ENCODE peak calls at places on chromosomes 4 and X, in five cellular contexts. One of them, this sample, is unnamed.

GRCh38 chr4:167114416-167114971 is 119.8 kb downstream of the SPOCK3 start:
- DNase-seq in NCI-H2029: no peak
- DNase-seq in stimulated activated CD4-positive, alpha-beta T cell treated with anti-CD3 and anti-CD28 coated beads, Interleukin-4, amount 100 ng/mL, for 4 hours: no peak
- DNase-seq in K562: no peak
- DNase-seq in Ammon's horn: no peak
- DNase-seq in this sample: no peak

GRCh38 chrX:52821079-52821760 is 10.1 kb downstream of the XAGE5 start:
- DNase-seq in NCI-H2029: no peak
- DNase-seq in stimulated activated CD4-positive, alpha-beta T cell treated with anti-CD3 and anti-CD28 coated beads, Interleukin-4, amount 100 ng/mL, for 4 hours: no peak
- DNase-seq in K562: no peak
- DNase-seq in Ammon's horn: no peak
- DNase-seq in this sample: no peak

GRCh38 chr4:169398294-169398693 is 127.5 kb upstream of the SH3RF1 start:
- DNase-seq in NCI-H2029: no peak
- DNase-seq in stimulated activated CD4-positive, alpha-beta T cell treated with anti-CD3 and anti-CD28 coated beads, Interleukin-4, amount 100 ng/mL, for 4 hours: no peak
- DNase-seq in K562: no peak
- DNase-seq in Ammon's horn: no peak
- DNase-seq in this sample: no peak

GRCh38 chrX:42837747-42838146 is 59.8 kb upstream of the PPP1R2C start:
- DNase-seq in NCI-H2029: no peak
- DNase-seq in stimulated activated CD4-positive, alpha-beta T cell treated with anti-CD3 and anti-CD28 coated beads, Interleukin-4, amount 100 ng/mL, for 4 hours: no peak
- DNase-seq in K562: no peak
- DNase-seq in Ammon's horn: no peak
- DNase-seq in this sample: no peak

GRCh38 chr4:2363056-2363719 is 55.3 kb downstream of the ZFYVE28 start:
- DNase-seq in NCI-H2029: no peak
- DNase-seq in stimulated activated CD4-positive, alpha-beta T cell treated with anti-CD3 and anti-CD28 coated beads, Interleukin-4, amount 100 ng/mL, for 4 hours: no peak
- DNase-seq in K562: no peak
- DNase-seq in Ammon's horn: no peak
- DNase-seq in this sample: no peak

GRCh38 chr4:99378876-99379275 is 26.3 kb upstream of the ADH1C start:
- DNase-seq in NCI-H2029: no peak
- DNase-seq in stimulated activated CD4-positive, alpha-beta T cell treated with anti-CD3 and anti-CD28 coated beads, Interleukin-4, amount 100 ng/mL, for 4 hours: no peak
- DNase-seq in K562: no peak
- DNase-seq in Ammon's horn: no peak
- DNase-seq in this sample: no peak

GRCh38 chrX:14209034-14209433 is 179.3 kb upstream of the GEMIN8 start:
- DNase-seq in NCI-H2029: no peak
- DNase-seq in stimulated activated CD4-positive, alpha-beta T cell treated with anti-CD3 and anti-CD28 coated beads, Interleukin-4, amount 100 ng/mL, for 4 hours: no peak
- DNase-seq in K562: no peak
- DNase-seq in Ammon's horn: no peak
- DNase-seq in this sample: no peak

GRCh38 chr4:5923306-5923830 is 30.5 kb upstream of the CRMP1 start:
- DNase-seq in NCI-H2029: no peak
- DNase-seq in stimulated activated CD4-positive, alpha-beta T cell treated with anti-CD3 and anti-CD28 coated beads, Interleukin-4, amount 100 ng/mL, for 4 hours: no peak
- DNase-seq in K562: no peak
- DNase-seq in Ammon's horn: no peak
- DNase-seq in this sample: no peak

GRCh38 chr4:20487852-20488251 is 212.4 kb upstream of the PACRGL start:
- DNase-seq in NCI-H2029: no peak
- DNase-seq in stimulated activated CD4-positive, alpha-beta T cell treated with anti-CD3 and anti-CD28 coated beads, Interleukin-4, amount 100 ng/mL, for 4 hours: no peak
- DNase-seq in K562: no peak
- DNase-seq in Ammon's horn: peak; percentile 9
- DNase-seq in this sample: no peak

GRCh38 chrX:20029728-20030127 is 38.9 kb upstream of the BCLAF3 start:
- DNase-seq in NCI-H2029: no peak
- DNase-seq in stimulated activated CD4-positive, alpha-beta T cell treated with anti-CD3 and anti-CD28 coated beads, Interleukin-4, amount 100 ng/mL, for 4 hours: no peak
- DNase-seq in K562: no peak
- DNase-seq in Ammon's horn: no peak
- DNase-seq in this sample: no peak

GRCh38 chr4:64935469-64936001 is 526.3 kb upstream of the TECRL start:
- DNase-seq in NCI-H2029: no peak
- DNase-seq in stimulated activated CD4-positive, alpha-beta T cell treated with anti-CD3 and anti-CD28 coated beads, Interleukin-4, amount 100 ng/mL, for 4 hours: no peak
- DNase-seq in K562: no peak
- DNase-seq in Ammon's horn: no peak
- DNase-seq in this sample: no peak

GRCh38 chrX:12770440-12770839 is 20.8 kb upstream of the PRPS2 start:
- DNase-seq in NCI-H2029: no peak
- DNase-seq in stimulated activated CD4-positive, alpha-beta T cell treated with anti-CD3 and anti-CD28 coated beads, Interleukin-4, amount 100 ng/mL, for 4 hours: no peak
- DNase-seq in K562: peak; percentile 22
- DNase-seq in Ammon's horn: peak; percentile 20
- DNase-seq in this sample: no peak

GRCh38 chr4:3255611-3256186 is 6.7 kb downstream of the MSANTD1 start:
- DNase-seq in NCI-H2029: no peak
- DNase-seq in stimulated activated CD4-positive, alpha-beta T cell treated with anti-CD3 and anti-CD28 coated beads, Interleukin-4, amount 100 ng/mL, for 4 hours: no peak
- DNase-seq in K562: no peak
- DNase-seq in Ammon's horn: no peak
- DNase-seq in this sample: no peak

GRCh38 chr4:16868674-16869073 is 29.8 kb downstream of the LDB2 start:
- DNase-seq in NCI-H2029: no peak
- DNase-seq in stimulated activated CD4-positive, alpha-beta T cell treated with anti-CD3 and anti-CD28 coated beads, Interleukin-4, amount 100 ng/mL, for 4 hours: no peak
- DNase-seq in K562: no peak
- DNase-seq in Ammon's horn: no peak
- DNase-seq in this sample: no peak

GRCh38 chr4:19776929-19777328 is 474.8 kb upstream of the SLIT2 start:
- DNase-seq in NCI-H2029: no peak
- DNase-seq in stimulated activated CD4-positive, alpha-beta T cell treated with anti-CD3 and anti-CD28 coated beads, Interleukin-4, amount 100 ng/mL, for 4 hours: no peak
- DNase-seq in K562: no peak
- DNase-seq in Ammon's horn: no peak
- DNase-seq in this sample: no peak

GRCh38 chr4:140049924-140050681 is 103.9 kb downstream of the MAML3 start:
- DNase-seq in NCI-H2029: peak; percentile 38
- DNase-seq in stimulated activated CD4-positive, alpha-beta T cell treated with anti-CD3 and anti-CD28 coated beads, Interleukin-4, amount 100 ng/mL, for 4 hours: no peak
- DNase-seq in K562: no peak
- DNase-seq in Ammon's horn: peak; percentile 35
- DNase-seq in this sample: peak; percentile 71